ENCODE peak calls at places on chromosomes 13 and 19, in nine cellular contexts. M is CD8-positive, alpha-beta T cell; S is RWPE1; G is HCT116; W is SK-N-SH; J is effector memory CD4-positive, alpha-beta T cell; K is IMR-90; V is dorsolateral prefrontal cortex; N is pancreas. A is an unnamed sample.

GRCh38 chr13:33281951-33282595 is 3.5 kb downstream of the STARD13 start:
- DNase-seq in M (no peak), S (peak), G (no peak), W (no peak), J (no peak), K (peak), V (no peak), N (no peak), A (no peak)

GRCh38 chr13:44818428-44818827 is 170.8 kb downstream of the NUFIP1 start:
- DNase-seq in M (no peak), S (peak), G (peak), W (peak), J (no peak), K (peak), V (no peak), N (no peak), A (no peak)

GRCh38 chr19:5018224-5019015 is 49.5 kb downstream of the KDM4B start:
- DNase-seq in M (no peak), S (no peak), G (no peak), W (no peak), J (no peak), K (peak), V (no peak), N (no peak), A (no peak)

GRCh38 chr19:42057856-42058255 is 12.2 kb downstream of the GRIK5 start:
- DNase-seq in M (no peak), S (no peak), G (no peak), W (no peak), J (no peak), K (no peak), V (no peak), N (no peak), A (no peak)

GRCh38 chr13:70407486-70407885 is 299.2 kb upstream of the KLHL1 start:
- DNase-seq in M (no peak), S (no peak), G (no peak), W (no peak), J (no peak), K (no peak), V (no peak), N (no peak), A (no peak)

GRCh38 chr13:19062019-19062646 is 119.5 kb downstream of the TUBA3C start:
- DNase-seq in M (no peak), S (no peak), G (no peak), W (no peak), J (no peak), K (no peak), V (no peak), N (no peak), A (no peak)

GRCh38 chr19:30222428-30222873 is 149.7 kb upstream of the ZNF536 start:
- DNase-seq in M (no peak), S (no peak), G (no peak), W (peak), J (no peak), K (no peak), V (no peak), N (peak), A (no peak)

GRCh38 chr19:37997911-37998344 is 90.9 kb downstream of the SIPA1L3 start:
- DNase-seq in M (no peak), S (peak), G (peak), W (no peak), J (no peak), K (peak), V (no peak), N (no peak), A (no peak)

GRCh38 chr13:106113796-106114195 is 421.7 kb downstream of the EFNB2 start:
- DNase-seq in M (no peak), S (no peak), G (no peak), W (no peak), J (no peak), K (peak), V (no peak), N (no peak), A (no peak)

GRCh38 chr19:29302002-29302928 is 89.3 kb upstream of the UQCRFS1 start:
- DNase-seq in M (no peak), S (no peak), G (no peak), W (no peak), J (no peak), K (no peak), V (no peak), N (no peak), A (no peak)

GRCh38 chr19:31408460-31409124 is 59.4 kb upstream of the TSHZ3 start:
- DNase-seq in M (no peak), S (peak), G (no peak), W (no peak), J (no peak), K (peak), V (no peak), N (no peak), A (no peak)

GRCh38 chr13:44309771-44310767 is 63.6 kb upstream of the SERP2 start:
- DNase-seq in M (no peak), S (no peak), G (no peak), W (no peak), J (no peak), K (no peak), V (no peak), N (no peak), A (no peak)

GRCh38 chr13:40146586-40147240 is 491.3 kb downstream of the COG6 start:
- DNase-seq in M (no peak), S (no peak), G (no peak), W (peak), J (no peak), K (no peak), V (no peak), N (no peak), A (no peak)

GRCh38 chr13:101018720-101019119 is 344.1 kb upstream of the TMTC4 start:
- DNase-seq in M (no peak), S (peak), G (no peak), W (no peak), J (no peak), K (peak), V (no peak), N (no peak), A (no peak)

GRCh38 chr13:72782717-72783116 is 784 bp downstream of the PIBF1 start:
- DNase-seq in M (no peak), S (no peak), G (no peak), W (peak), J (no peak), K (peak), V (no peak), N (no peak), A (no peak)

GRCh38 chr19:35254341-35255297 is 5.8 kb downstream of the LSR start:
- DNase-seq in M (no peak), S (no peak), G (no peak), W (no peak), J (no peak), K (no peak), V (no peak), N (no peak), A (no peak)

GRCh38 chr13:75480691-75481175 is 1.2 kb downstream of the TBC1D4 start:
- DNase-seq in M (no peak), S (peak), G (peak), W (peak), J (no peak), K (peak), V (peak), N (peak), A (peak)

GRCh38 chr13:34678154-34678553 is 263.9 kb upstream of the NBEA start:
- DNase-seq in M (no peak), S (peak), G (no peak), W (no peak), J (no peak), K (no peak), V (no peak), N (no peak), A (no peak)

GRCh38 chr13:31204592-31204991 is 4.8 kb downstream of the B3GLCT start:
- DNase-seq in M (no peak), S (peak), G (peak), W (peak), J (no peak), K (peak), V (no peak), N (no peak), A (no peak)

GRCh38 chr19:6766357-6767080 is 716 bp downstream of the SH2D3A start:
- DNase-seq in M (no peak), S (no peak), G (no peak), W (no peak), J (no peak), K (no peak), V (no peak), N (no peak), A (no peak)

GRCh38 chr13:27288397-27288796 is 17.8 kb downstream of the RASL11A start:
- DNase-seq in M (no peak), S (no peak), G (no peak), W (no peak), J (no peak), K (no peak), V (no peak), N (no peak), A (no peak)

GRCh38 chr13:27280009-27280646 is 9.5 kb downstream of the RASL11A start:
- DNase-seq in M (no peak), S (no peak), G (no peak), W (no peak), J (no peak), K (no peak), V (no peak), N (no peak), A (no peak)

GRCh38 chr13:27280841-27281240 is 10.2 kb downstream of the RASL11A start:
- DNase-seq in M (no peak), S (no peak), G (no peak), W (no peak), J (no peak), K (no peak), V (no peak), N (no peak), A (no peak)

GRCh38 chr13:27281420-27281819 is 10.8 kb downstream of the RASL11A start:
- DNase-seq in M (no peak), S (no peak), G (no peak), W (no peak), J (no peak), K (no peak), V (no peak), N (no peak), A (no peak)

DNA sequence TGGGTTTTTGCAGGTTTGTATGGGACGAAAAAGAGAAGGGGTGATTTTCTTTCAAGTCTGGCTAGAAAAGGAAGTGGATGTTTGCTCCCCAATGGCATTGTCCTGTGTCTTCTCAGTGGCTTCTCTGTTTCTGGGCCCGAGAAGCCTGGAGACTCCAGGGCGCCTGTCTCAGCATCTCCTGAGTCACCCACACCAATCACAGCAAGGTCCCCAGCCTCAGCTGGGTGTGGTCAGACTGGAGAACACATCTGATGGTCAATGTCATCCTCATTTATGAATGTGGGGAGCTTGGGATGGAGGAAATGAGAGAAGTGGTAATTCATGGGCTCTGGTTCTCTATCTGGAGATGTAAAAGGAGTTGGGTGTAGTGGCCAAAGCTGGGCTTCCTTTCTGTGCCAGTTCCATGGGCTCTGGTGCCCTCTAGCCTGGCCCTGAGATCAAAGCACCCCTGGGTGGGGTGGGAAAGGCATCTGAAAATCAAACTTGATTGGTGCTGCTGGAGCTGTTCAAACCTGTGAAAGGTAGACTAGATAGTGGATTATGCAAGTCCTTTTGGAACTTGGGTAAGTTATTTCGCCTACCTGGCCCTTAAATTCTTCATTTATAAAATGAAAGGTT is 13.4 kb downstream of the RASL11A start:
- DNase-seq in M (no peak), S (peak), G (peak), W (peak), J (no peak), K (no peak), V (no peak), N (peak), A (no peak)
- H3K27ac ChIP-seq in M (no peak), S (no peak), G (no peak), W (no peak), J (no peak), K (no peak), V (no peak), N (no peak), A (no peak)

DNA sequence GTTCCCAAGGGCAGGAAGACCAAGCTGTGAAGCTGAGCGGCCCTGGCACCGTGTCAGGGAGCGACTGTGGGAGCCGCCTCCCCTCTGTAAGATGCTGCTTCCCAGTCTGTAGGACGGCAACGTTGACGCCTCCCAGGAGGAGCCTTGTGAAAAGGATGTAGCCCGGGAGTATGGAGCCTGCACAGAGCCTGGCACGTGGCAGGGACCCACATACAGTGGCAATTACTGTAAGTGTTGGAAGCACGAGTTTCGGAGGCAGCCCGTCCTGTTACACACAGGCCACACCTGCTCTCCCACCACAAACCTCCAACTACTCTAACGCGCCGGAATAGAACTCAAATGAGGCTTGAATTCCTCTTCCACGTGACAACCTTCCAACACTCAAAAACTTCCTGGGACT is 6.6 kb downstream of the RAB20 start:
- DNase-seq in M (no peak), S (no peak), G (no peak), W (no peak), J (no peak), K (no peak), V (no peak), N (no peak), A (no peak)
- H3K27ac ChIP-seq in M (no peak), S (no peak), G (no peak), W (no peak), J (no peak), K (no peak), V (no peak), N (peak), A (no peak)

GRCh38 chr19:13506550-13506878 is 235 bp upstream of the CACNA1A start:
- DNase-seq in M (no peak), S (no peak), G (no peak), W (no peak), J (no peak), K (peak), V (no peak), N (no peak), A (no peak)

GRCh38 chr19:13505164-13505695 is 1.0 kb downstream of the CACNA1A start:
- DNase-seq in M (no peak), S (no peak), G (no peak), W (no peak), J (no peak), K (no peak), V (no peak), N (no peak), A (no peak)

GRCh38 chr19:13503570-13504235 is 2.6 kb downstream of the CACNA1A start:
- DNase-seq in M (no peak), S (no peak), G (no peak), W (no peak), J (no peak), K (no peak), V (no peak), N (no peak), A (no peak)

GRCh38 chr19:13505761-13506549 is at the start of gene CACNA1A:
- DNase-seq in M (no peak), S (no peak), G (no peak), W (peak), J (no peak), K (peak), V (no peak), N (no peak), A (no peak)

DNA sequence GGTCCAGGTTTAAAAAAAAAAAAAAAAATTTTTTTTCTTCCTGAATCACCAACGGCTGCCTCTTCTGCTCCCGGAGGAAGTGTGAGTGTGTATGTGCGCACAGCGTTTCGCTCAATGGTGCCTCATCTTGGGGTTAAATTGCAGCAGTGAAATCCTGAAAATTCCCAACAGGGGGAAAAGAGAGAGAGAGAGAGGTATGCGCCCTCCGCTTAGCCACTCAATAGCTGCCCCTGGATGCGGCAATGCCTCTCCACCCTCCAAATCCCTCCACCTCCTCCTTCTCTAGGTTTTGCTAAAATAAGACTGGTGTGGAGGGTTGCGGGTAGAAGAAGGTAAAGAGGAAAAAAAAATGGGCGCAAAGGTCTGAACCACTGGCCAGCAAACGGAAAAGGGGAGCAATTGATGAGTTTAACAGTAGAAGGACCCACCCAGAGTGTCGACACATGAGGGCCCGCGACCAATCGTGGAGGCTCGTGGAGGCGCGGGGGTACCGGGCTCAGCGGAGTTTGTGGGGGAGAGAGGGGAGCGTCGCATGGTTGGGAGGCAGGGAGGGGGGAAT is 853 bp upstream of the CACNA1A start:
- DNase-seq in M (no peak), S (no peak), G (no peak), W (no peak), J (no peak), K (peak), V (no peak), N (no peak), A (no peak)
- H3K27ac ChIP-seq in M (no peak), S (no peak), G (no peak), W (no peak), J (no peak), K (peak), V (peak), N (no peak), A (no peak)

DNA sequence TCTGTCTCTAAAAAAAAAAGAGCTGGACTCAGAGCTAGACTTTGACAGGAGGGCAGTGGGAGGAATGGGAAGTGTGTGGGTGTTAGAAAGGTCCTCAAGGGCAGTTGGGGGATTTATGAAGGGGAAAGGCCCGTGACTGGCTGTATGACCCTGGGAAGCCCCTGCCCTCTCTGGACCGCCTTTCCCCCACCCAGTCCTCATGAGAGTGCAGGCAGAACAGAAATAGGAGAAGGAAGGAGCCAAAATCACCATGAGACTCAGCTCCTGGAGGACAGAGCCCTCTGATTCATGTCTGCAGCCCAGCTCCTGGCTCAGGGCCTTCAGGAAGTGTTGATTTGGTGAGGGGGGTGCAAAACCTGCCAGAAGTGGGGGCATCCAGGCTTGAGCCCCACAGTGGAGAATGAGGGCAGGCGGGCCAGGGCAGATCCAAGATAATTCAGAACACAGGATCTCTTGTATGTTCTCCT is 8.7 kb upstream of the SMG9 start:
- DNase-seq in M (no peak), S (no peak), G (no peak), W (no peak), J (no peak), K (peak), V (no peak), N (no peak), A (no peak)
- H3K27ac ChIP-seq in M (no peak), S (peak), G (peak), W (no peak), J (peak), K (peak), V (no peak), N (no peak), A (no peak)

DNA sequence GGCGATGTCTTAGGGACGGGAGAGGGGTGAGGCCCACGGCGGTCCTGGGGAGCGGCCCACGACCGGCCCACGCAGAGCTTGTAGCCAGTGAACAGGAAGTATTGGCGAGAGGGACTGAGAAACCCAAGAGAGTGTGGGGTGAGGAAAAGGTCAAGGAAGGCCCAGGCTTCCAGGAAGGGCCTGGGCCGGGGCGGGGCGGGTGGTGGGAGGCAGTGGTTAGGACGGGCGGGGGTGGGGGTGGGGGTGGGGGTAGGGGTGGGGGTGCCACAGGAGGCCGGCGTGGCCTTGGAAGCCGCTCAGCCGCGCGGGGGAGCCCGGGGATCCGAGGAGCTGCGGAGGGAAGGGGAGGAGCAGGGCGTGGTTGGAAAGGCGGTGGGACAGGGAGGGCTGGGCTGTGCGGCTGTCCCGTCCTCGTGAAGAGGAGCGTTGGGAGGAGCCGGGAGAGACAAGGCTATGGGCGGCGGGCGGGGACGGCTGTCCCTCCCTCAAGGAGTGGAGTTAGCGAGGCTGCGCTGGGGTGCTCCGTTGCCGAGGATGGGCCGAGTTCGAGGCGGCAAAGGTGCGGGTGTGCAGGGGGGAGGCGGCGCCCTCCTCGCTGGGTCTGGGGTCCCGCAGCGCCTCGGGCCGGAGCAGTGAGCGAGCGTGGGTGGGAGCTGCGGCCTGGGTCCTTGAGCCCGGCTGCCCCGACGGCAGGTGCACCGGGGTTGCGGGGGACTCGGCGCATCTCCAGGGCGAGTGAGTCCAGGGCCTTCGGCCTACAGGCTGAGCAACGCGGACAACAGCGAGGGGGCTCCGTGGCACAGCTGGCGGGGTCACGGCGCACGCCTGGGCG is 254.4 kb upstream of the SGCG start:
- DNase-seq in M (no peak), S (no peak), G (no peak), W (no peak), J (no peak), K (no peak), V (no peak), N (no peak), A (no peak)
- H3K27ac ChIP-seq in M (no peak), S (no peak), G (no peak), W (no peak), J (no peak), K (no peak), V (no peak), N (no peak), A (no peak)